ENCODE peak calls at places on chromosomes 3 and 15, in seven cellular contexts. One of them, this sample, is unnamed.

GRCh38 chr3:60274646-60275045 is 976.6 kb downstream of the FHIT start:
- DNase-seq in AG09319: no peak
- DNase-seq in H9: no peak
- DNase-seq in neural progenitor cell: no peak
- DNase-seq in IMR-90: no peak
- DNase-seq in testis: no peak
- DNase-seq in stomach: no peak
- DNase-seq in this sample: no peak

GRCh38 chr3:23071758-23072157 is 131.4 kb upstream of the UBE2E2 start:
- DNase-seq in AG09319: no peak
- DNase-seq in H9: no peak
- DNase-seq in neural progenitor cell: no peak
- DNase-seq in IMR-90: no peak
- DNase-seq in testis: no peak
- DNase-seq in stomach: no peak
- DNase-seq in this sample: peak

GRCh38 chr3:58528629-58529028 is 8.4 kb downstream of the ACOX2 start:
- DNase-seq in AG09319: no peak
- DNase-seq in H9: no peak
- DNase-seq in neural progenitor cell: no peak
- DNase-seq in IMR-90: peak
- DNase-seq in testis: peak
- DNase-seq in stomach: peak
- DNase-seq in this sample: no peak

GRCh38 chr15:52069559-52069958 is 43.0 kb downstream of the BCL2L10 start:
- DNase-seq in AG09319: no peak
- DNase-seq in H9: no peak
- DNase-seq in neural progenitor cell: no peak
- DNase-seq in IMR-90: no peak
- DNase-seq in testis: no peak
- DNase-seq in stomach: peak
- DNase-seq in this sample: no peak

GRCh38 chr3:41158947-41159346 is 40.4 kb upstream of the CTNNB1 start:
- DNase-seq in AG09319: no peak
- DNase-seq in H9: no peak
- DNase-seq in neural progenitor cell: no peak
- DNase-seq in IMR-90: no peak
- DNase-seq in testis: no peak
- DNase-seq in stomach: no peak
- DNase-seq in this sample: no peak

GRCh38 chr3:32303051-32303786 is 64.7 kb downstream of the CMTM8 start:
- DNase-seq in AG09319: no peak
- DNase-seq in H9: no peak
- DNase-seq in neural progenitor cell: no peak
- DNase-seq in IMR-90: no peak
- DNase-seq in testis: no peak
- DNase-seq in stomach: no peak
- DNase-seq in this sample: no peak

GRCh38 chr3:128075516-128076464 is 23.6 kb downstream of the SEC61A1 start:
- DNase-seq in AG09319: peak
- DNase-seq in H9: peak
- DNase-seq in neural progenitor cell: peak
- DNase-seq in IMR-90: peak
- DNase-seq in testis: peak
- DNase-seq in stomach: peak
- DNase-seq in this sample: peak

GRCh38 chr3:12992629-12993021 is 80.6 kb downstream of the IQSEC1 start:
- DNase-seq in AG09319: no peak
- DNase-seq in H9: no peak
- DNase-seq in neural progenitor cell: peak
- DNase-seq in IMR-90: no peak
- DNase-seq in testis: no peak
- DNase-seq in stomach: no peak
- DNase-seq in this sample: no peak

GRCh38 chr3:11774296-11774877 is 72.3 kb downstream of the TAMM41 start:
- DNase-seq in AG09319: no peak
- DNase-seq in H9: peak
- DNase-seq in neural progenitor cell: peak
- DNase-seq in IMR-90: peak
- DNase-seq in testis: peak
- DNase-seq in stomach: peak
- DNase-seq in this sample: no peak

GRCh38 chr3:159416854-159417253 is 571.8 kb upstream of the IL12A start:
- DNase-seq in AG09319: peak
- DNase-seq in H9: no peak
- DNase-seq in neural progenitor cell: peak
- DNase-seq in IMR-90: peak
- DNase-seq in testis: no peak
- DNase-seq in stomach: no peak
- DNase-seq in this sample: no peak

GRCh38 chr3:138113309-138113708 is 2.1 kb downstream of the DZIP1L start:
- DNase-seq in AG09319: no peak
- DNase-seq in H9: peak
- DNase-seq in neural progenitor cell: peak
- DNase-seq in IMR-90: no peak
- DNase-seq in testis: no peak
- DNase-seq in stomach: no peak
- DNase-seq in this sample: no peak

GRCh38 chr3:120461416-120461815 is 10.6 kb upstream of the FSTL1 start:
- DNase-seq in AG09319: no peak
- DNase-seq in H9: no peak
- DNase-seq in neural progenitor cell: no peak
- DNase-seq in IMR-90: peak
- DNase-seq in testis: no peak
- DNase-seq in stomach: no peak
- DNase-seq in this sample: no peak

GRCh38 chr3:107939621-107940236 is 151.1 kb downstream of the CD47 start:
- DNase-seq in AG09319: no peak
- DNase-seq in H9: no peak
- DNase-seq in neural progenitor cell: no peak
- DNase-seq in IMR-90: no peak
- DNase-seq in testis: no peak
- DNase-seq in stomach: no peak
- DNase-seq in this sample: no peak

GRCh38 chr15:68204776-68205557 is at the start of gene CALML4:
- DNase-seq in AG09319: no peak
- DNase-seq in H9: no peak
- DNase-seq in neural progenitor cell: no peak
- DNase-seq in IMR-90: no peak
- DNase-seq in testis: peak
- DNase-seq in stomach: peak
- DNase-seq in this sample: no peak

GRCh38 chr3:12175137-12175593 is 16.5 kb upstream of the TIMP4 start:
- DNase-seq in AG09319: no peak
- DNase-seq in H9: no peak
- DNase-seq in neural progenitor cell: no peak
- DNase-seq in IMR-90: peak
- DNase-seq in testis: no peak
- DNase-seq in stomach: no peak
- DNase-seq in this sample: no peak

GRCh38 chr15:72758195-72758594 is 25.4 kb downstream of the ADPGK start:
- DNase-seq in AG09319: peak
- DNase-seq in H9: no peak
- DNase-seq in neural progenitor cell: no peak
- DNase-seq in IMR-90: peak
- DNase-seq in testis: no peak
- DNase-seq in stomach: no peak
- DNase-seq in this sample: no peak

GRCh38 chr3:175726228-175726627 is 867.1 kb downstream of the NAALADL2 start:
- DNase-seq in AG09319: no peak
- DNase-seq in H9: no peak
- DNase-seq in neural progenitor cell: no peak
- DNase-seq in IMR-90: no peak
- DNase-seq in testis: no peak
- DNase-seq in stomach: no peak
- DNase-seq in this sample: no peak

GRCh38 chr15:89187911-89188514 is 33.4 kb downstream of the RLBP1 start:
- DNase-seq in AG09319: no peak
- DNase-seq in H9: no peak
- DNase-seq in neural progenitor cell: no peak
- DNase-seq in IMR-90: peak
- DNase-seq in testis: no peak
- DNase-seq in stomach: no peak
- DNase-seq in this sample: no peak

GRCh38 chr3:65597225-65597951 is 441.3 kb downstream of the MAGI1 start:
- DNase-seq in AG09319: no peak
- DNase-seq in H9: peak
- DNase-seq in neural progenitor cell: peak
- DNase-seq in IMR-90: peak
- DNase-seq in testis: peak
- DNase-seq in stomach: peak
- DNase-seq in this sample: peak

GRCh38 chr3:59607628-59608027 is 557.8 kb upstream of the CFAP20DC start:
- DNase-seq in AG09319: no peak
- DNase-seq in H9: no peak
- DNase-seq in neural progenitor cell: no peak
- DNase-seq in IMR-90: peak
- DNase-seq in testis: no peak
- DNase-seq in stomach: no peak
- DNase-seq in this sample: no peak

GRCh38 chr3:116394365-116394764 is 50.9 kb downstream of the LSAMP start:
- DNase-seq in AG09319: no peak
- DNase-seq in H9: no peak
- DNase-seq in neural progenitor cell: no peak
- DNase-seq in IMR-90: no peak
- DNase-seq in testis: no peak
- DNase-seq in stomach: no peak
- DNase-seq in this sample: no peak

GRCh38 chr3:16739416-16740091 is 134.3 kb upstream of the DAZL start:
- DNase-seq in AG09319: no peak
- DNase-seq in H9: no peak
- DNase-seq in neural progenitor cell: no peak
- DNase-seq in IMR-90: peak
- DNase-seq in testis: no peak
- DNase-seq in stomach: no peak
- DNase-seq in this sample: no peak

GRCh38 chr15:75307778-75308390 is 25.2 kb downstream of the GOLGA6D start:
- DNase-seq in AG09319: no peak
- DNase-seq in H9: peak
- DNase-seq in neural progenitor cell: peak
- DNase-seq in IMR-90: no peak
- DNase-seq in testis: peak
- DNase-seq in stomach: peak
- DNase-seq in this sample: peak

GRCh38 chr3:178677961-178678360 is 141.7 kb downstream of the KCNMB2 start:
- DNase-seq in AG09319: no peak
- DNase-seq in H9: no peak
- DNase-seq in neural progenitor cell: no peak
- DNase-seq in IMR-90: no peak
- DNase-seq in testis: no peak
- DNase-seq in stomach: no peak
- DNase-seq in this sample: no peak

GRCh38 chr3:143849854-143850549 is 1.7 kb upstream of the SLC9A9 start:
- DNase-seq in AG09319: peak
- DNase-seq in H9: no peak
- DNase-seq in neural progenitor cell: no peak
- DNase-seq in IMR-90: peak
- DNase-seq in testis: no peak
- DNase-seq in stomach: no peak
- DNase-seq in this sample: no peak

GRCh38 chr3:42351221-42351620 is 59.2 kb downstream of the LYZL4 start:
- DNase-seq in AG09319: no peak
- DNase-seq in H9: no peak
- DNase-seq in neural progenitor cell: no peak
- DNase-seq in IMR-90: peak
- DNase-seq in testis: no peak
- DNase-seq in stomach: no peak
- DNase-seq in this sample: no peak

GRCh38 chr3:129985113-129985512 is 10.6 kb downstream of the TRH start:
- DNase-seq in AG09319: no peak
- DNase-seq in H9: no peak
- DNase-seq in neural progenitor cell: no peak
- DNase-seq in IMR-90: no peak
- DNase-seq in testis: no peak
- DNase-seq in stomach: no peak
- DNase-seq in this sample: no peak

GRCh38 chr3:13827256-13827655 is 52.6 kb downstream of the WNT7A start:
- DNase-seq in AG09319: no peak
- DNase-seq in H9: no peak
- DNase-seq in neural progenitor cell: no peak
- DNase-seq in IMR-90: no peak
- DNase-seq in testis: no peak
- DNase-seq in stomach: no peak
- DNase-seq in this sample: no peak

GRCh38 chr3:157285966-157286365 is 126.0 kb upstream of the CCNL1 start:
- DNase-seq in AG09319: no peak
- DNase-seq in H9: no peak
- DNase-seq in neural progenitor cell: no peak
- DNase-seq in IMR-90: no peak
- DNase-seq in testis: no peak
- DNase-seq in stomach: no peak
- DNase-seq in this sample: no peak

DNA sequence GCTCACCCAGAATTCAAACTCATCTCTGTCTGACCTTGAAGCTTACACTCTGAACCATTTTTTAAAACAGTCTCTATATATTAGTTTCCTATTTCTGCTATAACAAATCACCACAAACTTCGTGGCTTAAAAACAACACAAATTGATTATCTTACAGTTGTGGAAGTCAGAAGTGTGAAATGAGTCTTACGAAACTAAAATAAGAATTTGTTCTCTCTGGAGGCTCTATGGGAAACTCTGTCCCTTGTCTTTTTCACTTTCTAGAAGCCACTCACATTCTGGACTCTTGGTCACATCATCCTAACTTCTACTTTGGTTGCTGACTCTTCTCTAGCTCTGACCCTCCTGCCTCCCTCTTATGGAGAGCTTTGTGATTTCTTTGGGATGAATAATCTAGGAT is 429.3 kb upstream of the THBS1 start:
- DNase-seq in AG09319: no peak
- DNase-seq in H9: no peak
- DNase-seq in neural progenitor cell: no peak
- DNase-seq in IMR-90: no peak
- DNase-seq in testis: no peak
- DNase-seq in stomach: no peak
- DNase-seq in this sample: no peak
- TF ChIP-seq CTCF in AG09319: no peak
- TF ChIP-seq CTCF in H9: no peak
- TF ChIP-seq CTCF in neural progenitor cell: no peak
- TF ChIP-seq CTCF in IMR-90: no peak
- TF ChIP-seq CTCF in testis: no peak
- TF ChIP-seq CTCF in stomach: no peak
- TF ChIP-seq CTCF in this sample: no peak

GRCh38 chr3:71586810-71587242 is 3.3 kb upstream of the FOXP1 start:
- DNase-seq in AG09319: no peak
- DNase-seq in H9: no peak
- DNase-seq in neural progenitor cell: no peak
- DNase-seq in IMR-90: no peak
- DNase-seq in testis: no peak
- DNase-seq in stomach: no peak
- DNase-seq in this sample: no peak
- TF ChIP-seq CTCF in AG09319: no peak
- TF ChIP-seq CTCF in H9: no peak
- TF ChIP-seq CTCF in neural progenitor cell: no peak
- TF ChIP-seq CTCF in IMR-90: no peak
- TF ChIP-seq CTCF in testis: no peak
- TF ChIP-seq CTCF in stomach: no peak
- TF ChIP-seq CTCF in this sample: no peak

GRCh38 chr3:173529062-173529711 is 131.6 kb downstream of the NLGN1 start:
- DNase-seq in AG09319: no peak
- DNase-seq in H9: peak
- DNase-seq in neural progenitor cell: peak
- DNase-seq in IMR-90: peak
- DNase-seq in testis: peak
- DNase-seq in stomach: no peak
- DNase-seq in this sample: peak
- TF ChIP-seq CTCF in AG09319: peak
- TF ChIP-seq CTCF in H9: peak
- TF ChIP-seq CTCF in neural progenitor cell: peak
- TF ChIP-seq CTCF in IMR-90: peak
- TF ChIP-seq CTCF in testis: no peak
- TF ChIP-seq CTCF in stomach: no peak
- TF ChIP-seq CTCF in this sample: peak

GRCh38 chr15:59741274-59741906 is 52.3 kb upstream of the BNIP2 start:
- DNase-seq in AG09319: no peak
- DNase-seq in H9: peak
- DNase-seq in neural progenitor cell: peak
- DNase-seq in IMR-90: no peak
- DNase-seq in testis: peak
- DNase-seq in stomach: no peak
- DNase-seq in this sample: no peak
- TF ChIP-seq CTCF in AG09319: peak
- TF ChIP-seq CTCF in H9: peak
- TF ChIP-seq CTCF in neural progenitor cell: peak
- TF ChIP-seq CTCF in IMR-90: no peak
- TF ChIP-seq CTCF in testis: no peak
- TF ChIP-seq CTCF in stomach: no peak
- TF ChIP-seq CTCF in this sample: no peak